ENCODE peak calls at places on chromosomes 12 and 14, in four cellular contexts. O is stomach, V is cardiac muscle cell, S is fibroblast of pulmonary artery. Q is an unnamed sample.

GRCh38 chr14:100557658-100558057 is 29.6 kb downstream of the BEGAIN start:
- DNase-seq in O (no peak), V (no peak), S (no peak), Q (peak)

GRCh38 chr12:118055144-118055557 is 5.8 kb downstream of the WSB2 start:
- DNase-seq in O (peak), V (no peak), S (peak), Q (peak)

GRCh38 chr12:76945867-76946266 is 67.0 kb upstream of the CSRP2 start:
- DNase-seq in O (no peak), V (peak), S (no peak), Q (peak)

GRCh38 chr12:6827982-6828670 is at the start of gene P3H3:
- DNase-seq in O (no peak), V (peak), S (peak), Q (peak)

GRCh38 chr12:31629756-31630732 is 29.4 kb upstream of the ETFBKMT start:
- DNase-seq in O (peak), V (peak), S (peak), Q (no peak)

GRCh38 chr12:79337891-79338290 is 352.9 kb downstream of the PAWR start:
- DNase-seq in O (no peak), V (no peak), S (no peak), Q (no peak)

GRCh38 chr14:100545359-100545758 is 41.9 kb downstream of the BEGAIN start:
- DNase-seq in O (no peak), V (no peak), S (no peak), Q (no peak)

GRCh38 chr14:87868920-87869319 is 124.1 kb downstream of the GALC start:
- DNase-seq in O (no peak), V (no peak), S (no peak), Q (no peak)

GRCh38 chr12:106566771-106567170 is 16.0 kb upstream of the RFX4 start:
- DNase-seq in O (no peak), V (no peak), S (no peak), Q (no peak)

GRCh38 chr14:36647827-36648753 is 13.6 kb upstream of the PAX9 start:
- DNase-seq in O (no peak), V (peak), S (peak), Q (peak)

GRCh38 chr14:26808407-26808806 is 210.6 kb upstream of the NOVA1 start:
- DNase-seq in O (no peak), V (peak), S (peak), Q (peak)

GRCh38 chr12:95003921-95004272 is 400 bp upstream of the NDUFA12 start:
- DNase-seq in O (no peak), V (no peak), S (no peak), Q (no peak)

GRCh38 chr14:103522649-103523582 is at the start of gene CKB:
- DNase-seq in O (peak), V (peak), S (peak), Q (no peak)

GRCh38 chr12:16421806-16422205 is 74.4 kb downstream of the MGST1 start:
- DNase-seq in O (no peak), V (no peak), S (no peak), Q (no peak)

GRCh38 chr14:59020382-59020781 is 168.1 kb upstream of the DAAM1 start:
- DNase-seq in O (no peak), V (peak), S (peak), Q (peak)
- TF ChIP-seq CTCF in O (no peak), V (peak), S (peak), Q (peak)

GRCh38 chr12:124279315-124279714 is 15.6 kb upstream of the RFLNA start:
- DNase-seq in O (no peak), V (no peak), S (no peak), Q (no peak)

GRCh38 chr12:124279846-124280360 is 15.0 kb upstream of the RFLNA start:
- DNase-seq in O (no peak), V (peak), S (no peak), Q (no peak)

GRCh38 chr12:124276337-124276736 is 18.6 kb upstream of the RFLNA start:
- DNase-seq in O (no peak), V (no peak), S (no peak), Q (no peak)

GRCh38 chr12:124277394-124278222 is 17.3 kb upstream of the RFLNA start:
- DNase-seq in O (peak), V (no peak), S (no peak), Q (no peak)

DNA sequence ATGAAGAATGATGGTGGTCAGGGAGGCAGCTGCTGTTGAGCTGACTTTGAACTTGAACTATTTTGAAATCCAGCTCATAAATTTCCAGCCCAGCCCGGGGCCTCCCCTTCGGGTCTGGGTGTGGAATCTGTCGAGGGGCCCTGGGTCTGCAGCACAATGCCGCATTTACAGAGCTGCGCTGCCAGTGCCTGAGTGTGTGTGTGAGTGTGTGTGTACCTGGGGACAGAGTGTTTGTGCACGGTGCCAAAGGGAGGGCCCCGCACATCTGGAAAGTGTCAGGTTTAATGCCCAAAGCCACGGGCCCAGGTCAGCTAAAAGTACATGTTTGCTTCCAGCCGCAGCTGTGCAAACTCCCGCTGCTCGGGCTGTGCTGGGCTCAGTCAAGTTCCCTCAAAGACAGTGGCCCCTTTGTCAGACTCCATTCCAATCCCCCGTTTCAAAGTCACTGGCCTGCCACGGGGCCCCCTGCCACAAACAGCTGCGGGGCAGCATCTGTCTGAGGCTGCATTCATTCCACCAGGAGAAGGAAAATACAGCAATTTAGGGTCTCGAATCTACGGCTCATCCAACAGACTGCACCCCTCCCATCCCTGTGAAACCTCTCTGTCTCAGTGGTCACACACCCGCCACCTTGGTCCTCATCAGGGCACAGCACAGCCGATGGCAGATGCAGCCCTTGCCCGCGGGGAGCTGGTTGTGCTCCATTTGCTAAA is 16.3 kb upstream of the RFLNA start:
- DNase-seq in O (peak), V (no peak), S (no peak), Q (no peak)
- H3K4me3 ChIP-seq in O (no peak), V (no peak), S (no peak), Q (no peak)

GRCh38 chr14:56687123-56687522 is 107.5 kb downstream of the TMEM260 start:
- DNase-seq in O (no peak), V (no peak), S (no peak), Q (no peak)

GRCh38 chr14:56686416-56686815 is 106.8 kb downstream of the TMEM260 start:
- DNase-seq in O (peak), V (no peak), S (no peak), Q (no peak)
- TF ChIP-seq CTCF in O (peak), V (no peak), S (no peak), Q (no peak)

GRCh38 chr12:64618953-64619590 is 8.8 kb downstream of the RASSF3 start:
- DNase-seq in O (no peak), V (peak), S (peak), Q (no peak)
- H3K4me3 ChIP-seq in O (no peak), V (no peak), S (no peak), Q (no peak)

GRCh38 chr12:39628836-39629235 is 9.2 kb upstream of the ABCD2 start:
- DNase-seq in O (no peak), V (no peak), S (no peak), Q (no peak)
- TF ChIP-seq CTCF in O (no peak), V (no peak), S (no peak), Q (no peak)

GRCh38 chr14:24314377-24315193 is 3.3 kb downstream of the LTB4R start:
- DNase-seq in O (no peak), V (no peak), S (no peak), Q (peak)
- H3K4me3 ChIP-seq in O (no peak), V (no peak), S (no peak), Q (no peak)

Q was measured in bronchial epithelial cell.